ENCODE peak calls at places on chromosome 13, in eight cellular contexts. F is left ventricle myocardium superior; L is activated naive CD4-positive, alpha-beta T cell; H is SHP77; S is nephron progenitor cell; B is activated CD8-positive, alpha-beta memory T cell treated with anti-CD3 and anti-CD28 coated beads, Interleukin-2, amount 10 ng/mL, durations not matched to agents 7 days and 5 days; W is ascending aorta; R is activated CD4-positive, CD25-positive, alpha-beta regulatory T cell. P is an unnamed sample.

GRCh38 chr13:33285420-33286124 is at the start of gene STARD13:
- DNase-seq in H (peak; percentile 90), L (no peak), S (peak; percentile 79), F (peak; percentile 94), W (peak; percentile 92), R (no peak), B (no peak), P (no peak)

GRCh38 chr13:20998649-20999415 is 62.6 kb downstream of the LATS2 start:
- DNase-seq in W (no peak), H (no peak), B (no peak), F (no peak), L (no peak), S (no peak), R (no peak), P (no peak)

GRCh38 chr13:88068975-88069374 is 397.8 kb downstream of the SLITRK5 start:
- DNase-seq in R (no peak), S (peak; percentile 17), B (no peak), L (no peak), F (no peak), W (no peak), H (peak; percentile 19), P (no peak)

GRCh38 chr13:30133976-30134375 is 173.4 kb downstream of the KATNAL1 start:
- DNase-seq in R (no peak), W (no peak), B (no peak), F (no peak), S (no peak), H (no peak), L (no peak), P (no peak)

GRCh38 chr13:40221460-40222201 is 444.8 kb downstream of the FOXO1 start:
- DNase-seq in B (peak; percentile 46), S (no peak), W (no peak), R (no peak), L (no peak), H (no peak), F (no peak), P (no peak)

GRCh38 chr13:20828540-20829364 is 55.0 kb upstream of the EEF1AKMT1 start:
- DNase-seq in H (no peak), L (no peak), W (no peak), B (peak; percentile 51), S (peak; percentile 16), R (no peak), F (no peak), P (peak; percentile 7)

GRCh38 chr13:105871768-105872167 is 663.7 kb downstream of the EFNB2 start:
- DNase-seq in B (no peak), R (no peak), L (no peak), H (no peak), W (no peak), S (no peak), F (no peak), P (no peak)

GRCh38 chr13:31476753-31477152 is 262.6 kb upstream of the RXFP2 start:
- DNase-seq in R (no peak), F (no peak), B (no peak), S (no peak), L (no peak), H (no peak), W (no peak), P (no peak)

GRCh38 chr13:64165826-64166225 is 2750.2 kb upstream of the PCDH20 start:
- DNase-seq in B (no peak), H (no peak), R (no peak), S (no peak), F (no peak), W (no peak), L (no peak), P (no peak)

GRCh38 chr13:93549326-93549855 is 322.8 kb downstream of the GPC6 start:
- DNase-seq in R (no peak), F (no peak), S (no peak), W (no peak), L (no peak), B (no peak), H (no peak), P (no peak)

GRCh38 chr13:76635232-76636021 is 250.8 kb downstream of the KCTD12 start:
- DNase-seq in F (no peak), B (no peak), L (no peak), R (no peak), W (no peak), H (no peak), S (no peak), P (no peak)

GRCh38 chr13:74248477-74248876 is 114.3 kb upstream of the KLF12 start:
- DNase-seq in R (no peak), F (no peak), H (no peak), W (no peak), S (no peak), B (no peak), L (no peak), P (no peak)

GRCh38 chr13:113763961-113764792 is 5.2 kb downstream of the TMEM255B start:
- DNase-seq in S (no peak), L (no peak), B (no peak), H (peak; percentile 29), R (no peak), W (no peak), F (no peak), P (no peak)

GRCh38 chr13:30366083-30366482 is 56.2 kb upstream of the UBE2L5 start:
- DNase-seq in S (no peak), L (no peak), H (no peak), F (no peak), R (no peak), W (no peak), B (no peak), P (no peak)

GRCh38 chr13:32530841-32531253 is 7.7 kb downstream of the N4BP2L2 start:
- DNase-seq in R (no peak), B (no peak), H (no peak), L (no peak), S (no peak), F (no peak), W (no peak), P (no peak)

GRCh38 chr13:60335531-60335930 is 61.5 kb upstream of the TDRD3 start:
- DNase-seq in L (no peak), R (no peak), F (no peak), H (no peak), B (no peak), S (no peak), W (no peak), P (no peak)

GRCh38 chr13:83498486-83499190 is 383.6 kb downstream of the SLITRK1 start:
- DNase-seq in B (no peak), L (no peak), H (peak; percentile 25), F (no peak), S (no peak), W (no peak), R (no peak), P (no peak)

GRCh38 chr13:30126903-30127428 is 180.4 kb downstream of the KATNAL1 start:
- DNase-seq in W (no peak), R (no peak), F (no peak), S (no peak), H (no peak), B (no peak), L (no peak), P (no peak)

GRCh38 chr13:37899753-37900152 is 30.2 kb upstream of the TRPC4 start:
- DNase-seq in S (no peak), W (no peak), F (no peak), L (no peak), R (no peak), B (no peak), H (no peak), P (no peak)

GRCh38 chr13:50393641-50394040 is 378.4 kb downstream of the KCNRG start:
- DNase-seq in H (no peak), B (no peak), F (no peak), W (no peak), R (no peak), S (peak; percentile 50), L (no peak), P (no peak)

GRCh38 chr13:41232715-41233114 is 30.7 kb downstream of the MTRF1 start:
- DNase-seq in B (no peak), H (no peak), F (no peak), R (no peak), W (no peak), S (no peak), L (no peak), P (no peak)

GRCh38 chr13:101155920-101156319 is 260.4 kb downstream of the NALCN start:
- DNase-seq in B (no peak), L (no peak), W (no peak), S (no peak), F (no peak), H (no peak), R (no peak), P (no peak)

GRCh38 chr13:100304241-100304640 is 215.3 kb downstream of the PCCA start:
- DNase-seq in B (no peak), F (no peak), L (no peak), H (no peak), W (no peak), S (no peak), R (no peak), P (no peak)

GRCh38 chr13:79936368-79937136 is 404.4 kb downstream of the SPRY2 start:
- DNase-seq in S (no peak), H (no peak), L (no peak), R (no peak), B (no peak), W (peak; percentile 16), F (no peak), P (no peak)

GRCh38 chr13:31409678-31410356 is 210.0 kb downstream of the B3GLCT start:
- DNase-seq in B (no peak), W (no peak), S (no peak), H (no peak), R (no peak), F (no peak), L (no peak), P (no peak)

GRCh38 chr13:22121340-22121739 is 450.5 kb downstream of the FGF9 start:
- DNase-seq in S (no peak), R (no peak), F (no peak), L (no peak), W (no peak), B (no peak), H (no peak), P (no peak)

GRCh38 chr13:62960723-62961122 is 1545.1 kb upstream of the PCDH20 start:
- DNase-seq in B (no peak), R (no peak), H (no peak), L (no peak), W (no peak), F (no peak), S (no peak), P (no peak)

GRCh38 chr13:77698211-77699058 is 948 bp downstream of the SLAIN1 start:
- DNase-seq in S (peak; percentile 70), R (peak; percentile 5), W (no peak), F (peak; percentile 50), B (peak; percentile 65), L (peak; percentile 14), H (peak; percentile 29), P (peak; percentile 29)

GRCh38 chr13:22789027-22789593 is 391.7 kb upstream of the SGCG start:
- DNase-seq in H (no peak), S (no peak), F (no peak), R (no peak), L (no peak), W (no peak), B (no peak), P (no peak)

GRCh38 chr13:90121784-90122183 is 1225.7 kb upstream of the MIR17HG start:
- DNase-seq in H (no peak), L (no peak), W (no peak), F (no peak), S (no peak), R (no peak), B (no peak), P (no peak)

GRCh38 chr13:108377646-108378206 is 108.2 kb downstream of the TNFSF13B start:
- DNase-seq in R (no peak), B (no peak), L (no peak), S (no peak), H (no peak), W (no peak), F (no peak), P (no peak)

GRCh38 chr13:32409561-32410440 is 18.1 kb downstream of the N4BP2L1 start:
- DNase-seq in F (peak; percentile 62), L (no peak), R (no peak), W (no peak), S (peak; percentile 32), B (no peak), H (peak; percentile 72), P (no peak)

GRCh38 chr13:28568286-28568685 is 73.4 kb upstream of the FLT1 start:
- DNase-seq in W (no peak), H (peak; percentile 41), F (peak; percentile 82), R (no peak), S (no peak), L (no peak), B (no peak), P (no peak)